ENCODE peak calls at places on chromosome 3, in ten cellular contexts. One of them, this sample, is unnamed.

GRCh38 chr3:46863261-46863782 is at the start of gene MYL3:
- DNase-seq in amniotic stem cell: no peak
- DNase-seq in left lung: no peak
- DNase-seq in effector CD4-positive, alpha-beta T cell: no peak
- DNase-seq in uterus: peak
- DNase-seq in osteocyte: no peak
- DNase-seq in fibroblast of mammary gland: no peak
- DNase-seq in psoas muscle: peak
- DNase-seq in activated T-cell treated with anti-CD3 and anti-CD28 coated beads, Interleukin-2, amount 50 U/mL, for 24 hours: no peak
- DNase-seq in GM12865: no peak
- DNase-seq in this sample: no peak

GRCh38 chr3:117444175-117444574 is 734.6 kb downstream of the TUSC7 start:
- DNase-seq in amniotic stem cell: no peak
- DNase-seq in left lung: no peak
- DNase-seq in effector CD4-positive, alpha-beta T cell: no peak
- DNase-seq in uterus: no peak
- DNase-seq in osteocyte: no peak
- DNase-seq in fibroblast of mammary gland: no peak
- DNase-seq in psoas muscle: no peak
- DNase-seq in activated T-cell treated with anti-CD3 and anti-CD28 coated beads, Interleukin-2, amount 50 U/mL, for 24 hours: no peak
- DNase-seq in GM12865: no peak
- DNase-seq in this sample: no peak

GRCh38 chr3:186529204-186529999 is 14.8 kb downstream of the CRYGS start:
- DNase-seq in amniotic stem cell: no peak
- DNase-seq in left lung: no peak
- DNase-seq in effector CD4-positive, alpha-beta T cell: no peak
- DNase-seq in uterus: no peak
- DNase-seq in osteocyte: no peak
- DNase-seq in fibroblast of mammary gland: no peak
- DNase-seq in psoas muscle: no peak
- DNase-seq in activated T-cell treated with anti-CD3 and anti-CD28 coated beads, Interleukin-2, amount 50 U/mL, for 24 hours: no peak
- DNase-seq in GM12865: no peak
- DNase-seq in this sample: no peak

GRCh38 chr3:158568784-158569183 is 2.2 kb upstream of the MLF1 start:
- DNase-seq in amniotic stem cell: no peak
- DNase-seq in left lung: no peak
- DNase-seq in effector CD4-positive, alpha-beta T cell: no peak
- DNase-seq in uterus: no peak
- DNase-seq in osteocyte: no peak
- DNase-seq in fibroblast of mammary gland: peak
- DNase-seq in psoas muscle: no peak
- DNase-seq in activated T-cell treated with anti-CD3 and anti-CD28 coated beads, Interleukin-2, amount 50 U/mL, for 24 hours: no peak
- DNase-seq in GM12865: no peak
- DNase-seq in this sample: no peak

GRCh38 chr3:35383719-35384555 is 255.4 kb upstream of the ARPP21 start:
- DNase-seq in amniotic stem cell: peak
- DNase-seq in left lung: no peak
- DNase-seq in effector CD4-positive, alpha-beta T cell: no peak
- DNase-seq in uterus: no peak
- DNase-seq in osteocyte: no peak
- DNase-seq in fibroblast of mammary gland: no peak
- DNase-seq in psoas muscle: no peak
- DNase-seq in activated T-cell treated with anti-CD3 and anti-CD28 coated beads, Interleukin-2, amount 50 U/mL, for 24 hours: no peak
- DNase-seq in GM12865: no peak
- DNase-seq in this sample: peak

GRCh38 chr3:146589899-146590508 is 15.1 kb downstream of the PLSCR5 start:
- DNase-seq in amniotic stem cell: peak
- DNase-seq in left lung: no peak
- DNase-seq in effector CD4-positive, alpha-beta T cell: no peak
- DNase-seq in uterus: no peak
- DNase-seq in osteocyte: no peak
- DNase-seq in fibroblast of mammary gland: peak
- DNase-seq in psoas muscle: no peak
- DNase-seq in activated T-cell treated with anti-CD3 and anti-CD28 coated beads, Interleukin-2, amount 50 U/mL, for 24 hours: no peak
- DNase-seq in GM12865: peak
- DNase-seq in this sample: peak

GRCh38 chr3:140363801-140364200 is 314.1 kb upstream of the TRIM42 start:
- DNase-seq in amniotic stem cell: no peak
- DNase-seq in left lung: no peak
- DNase-seq in effector CD4-positive, alpha-beta T cell: no peak
- DNase-seq in uterus: peak
- DNase-seq in osteocyte: no peak
- DNase-seq in fibroblast of mammary gland: peak
- DNase-seq in psoas muscle: no peak
- DNase-seq in activated T-cell treated with anti-CD3 and anti-CD28 coated beads, Interleukin-2, amount 50 U/mL, for 24 hours: no peak
- DNase-seq in GM12865: peak
- DNase-seq in this sample: no peak

GRCh38 chr3:183354874-183355273 is 73.5 kb downstream of the MCF2L2 start:
- DNase-seq in amniotic stem cell: no peak
- DNase-seq in left lung: no peak
- DNase-seq in effector CD4-positive, alpha-beta T cell: no peak
- DNase-seq in uterus: no peak
- DNase-seq in osteocyte: no peak
- DNase-seq in fibroblast of mammary gland: no peak
- DNase-seq in psoas muscle: no peak
- DNase-seq in activated T-cell treated with anti-CD3 and anti-CD28 coated beads, Interleukin-2, amount 50 U/mL, for 24 hours: no peak
- DNase-seq in GM12865: no peak
- DNase-seq in this sample: no peak

GRCh38 chr3:40924559-40925058 is 274.7 kb upstream of the CTNNB1 start:
- DNase-seq in amniotic stem cell: no peak
- DNase-seq in left lung: no peak
- DNase-seq in effector CD4-positive, alpha-beta T cell: no peak
- DNase-seq in uterus: no peak
- DNase-seq in osteocyte: no peak
- DNase-seq in fibroblast of mammary gland: no peak
- DNase-seq in psoas muscle: no peak
- DNase-seq in activated T-cell treated with anti-CD3 and anti-CD28 coated beads, Interleukin-2, amount 50 U/mL, for 24 hours: no peak
- DNase-seq in GM12865: no peak
- DNase-seq in this sample: no peak

GRCh38 chr3:108090066-108090700 is 648 bp downstream of the CD47 start:
- DNase-seq in amniotic stem cell: no peak
- DNase-seq in left lung: peak
- DNase-seq in effector CD4-positive, alpha-beta T cell: peak
- DNase-seq in uterus: peak
- DNase-seq in osteocyte: peak
- DNase-seq in fibroblast of mammary gland: peak
- DNase-seq in psoas muscle: no peak
- DNase-seq in activated T-cell treated with anti-CD3 and anti-CD28 coated beads, Interleukin-2, amount 50 U/mL, for 24 hours: peak
- DNase-seq in GM12865: peak
- DNase-seq in this sample: no peak

GRCh38 chr3:158768361-158768787 is 33.5 kb upstream of the MFSD1 start:
- DNase-seq in amniotic stem cell: no peak
- DNase-seq in left lung: peak
- DNase-seq in effector CD4-positive, alpha-beta T cell: no peak
- DNase-seq in uterus: peak
- DNase-seq in osteocyte: no peak
- DNase-seq in fibroblast of mammary gland: peak
- DNase-seq in psoas muscle: peak
- DNase-seq in activated T-cell treated with anti-CD3 and anti-CD28 coated beads, Interleukin-2, amount 50 U/mL, for 24 hours: no peak
- DNase-seq in GM12865: no peak
- DNase-seq in this sample: no peak

GRCh38 chr3:197029511-197030167 is at the start of gene MELTF:
- DNase-seq in amniotic stem cell: no peak
- DNase-seq in left lung: peak
- DNase-seq in effector CD4-positive, alpha-beta T cell: peak
- DNase-seq in uterus: peak
- DNase-seq in osteocyte: peak
- DNase-seq in fibroblast of mammary gland: peak
- DNase-seq in psoas muscle: peak
- DNase-seq in activated T-cell treated with anti-CD3 and anti-CD28 coated beads, Interleukin-2, amount 50 U/mL, for 24 hours: peak
- DNase-seq in GM12865: peak
- DNase-seq in this sample: peak

GRCh38 chr3:38099518-38099917 is 37.4 kb downstream of the ACAA1 start:
- DNase-seq in amniotic stem cell: no peak
- DNase-seq in left lung: no peak
- DNase-seq in effector CD4-positive, alpha-beta T cell: no peak
- DNase-seq in uterus: no peak
- DNase-seq in osteocyte: no peak
- DNase-seq in fibroblast of mammary gland: no peak
- DNase-seq in psoas muscle: no peak
- DNase-seq in activated T-cell treated with anti-CD3 and anti-CD28 coated beads, Interleukin-2, amount 50 U/mL, for 24 hours: no peak
- DNase-seq in GM12865: no peak
- DNase-seq in this sample: no peak

GRCh38 chr3:3177861-3178497 is 1.5 kb downstream of the CRBN start:
- DNase-seq in amniotic stem cell: no peak
- DNase-seq in left lung: no peak
- DNase-seq in effector CD4-positive, alpha-beta T cell: no peak
- DNase-seq in uterus: no peak
- DNase-seq in osteocyte: no peak
- DNase-seq in fibroblast of mammary gland: peak
- DNase-seq in psoas muscle: no peak
- DNase-seq in activated T-cell treated with anti-CD3 and anti-CD28 coated beads, Interleukin-2, amount 50 U/mL, for 24 hours: no peak
- DNase-seq in GM12865: no peak
- DNase-seq in this sample: no peak

GRCh38 chr3:155271343-155271613 is 22.2 kb downstream of the STRIT1 start:
- DNase-seq in amniotic stem cell: no peak
- DNase-seq in left lung: no peak
- DNase-seq in effector CD4-positive, alpha-beta T cell: no peak
- DNase-seq in uterus: no peak
- DNase-seq in osteocyte: no peak
- DNase-seq in fibroblast of mammary gland: no peak
- DNase-seq in psoas muscle: no peak
- DNase-seq in activated T-cell treated with anti-CD3 and anti-CD28 coated beads, Interleukin-2, amount 50 U/mL, for 24 hours: no peak
- DNase-seq in GM12865: no peak
- DNase-seq in this sample: no peak

GRCh38 chr3:124448954-124449353 is 281.3 kb upstream of the UMPS start:
- DNase-seq in amniotic stem cell: no peak
- DNase-seq in left lung: no peak
- DNase-seq in effector CD4-positive, alpha-beta T cell: no peak
- DNase-seq in uterus: no peak
- DNase-seq in osteocyte: no peak
- DNase-seq in fibroblast of mammary gland: no peak
- DNase-seq in psoas muscle: no peak
- DNase-seq in activated T-cell treated with anti-CD3 and anti-CD28 coated beads, Interleukin-2, amount 50 U/mL, for 24 hours: no peak
- DNase-seq in GM12865: no peak
- DNase-seq in this sample: no peak

GRCh38 chr3:183331518-183331917 is 78.5 kb downstream of the B3GNT5 start:
- DNase-seq in amniotic stem cell: no peak
- DNase-seq in left lung: no peak
- DNase-seq in effector CD4-positive, alpha-beta T cell: no peak
- DNase-seq in uterus: no peak
- DNase-seq in osteocyte: no peak
- DNase-seq in fibroblast of mammary gland: no peak
- DNase-seq in psoas muscle: no peak
- DNase-seq in activated T-cell treated with anti-CD3 and anti-CD28 coated beads, Interleukin-2, amount 50 U/mL, for 24 hours: no peak
- DNase-seq in GM12865: no peak
- DNase-seq in this sample: no peak

GRCh38 chr3:171874251-171874679 is 31.1 kb downstream of the TMEM212 start:
- DNase-seq in amniotic stem cell: peak
- DNase-seq in left lung: no peak
- DNase-seq in effector CD4-positive, alpha-beta T cell: no peak
- DNase-seq in uterus: no peak
- DNase-seq in osteocyte: no peak
- DNase-seq in fibroblast of mammary gland: peak
- DNase-seq in psoas muscle: no peak
- DNase-seq in activated T-cell treated with anti-CD3 and anti-CD28 coated beads, Interleukin-2, amount 50 U/mL, for 24 hours: no peak
- DNase-seq in GM12865: no peak
- DNase-seq in this sample: peak

GRCh38 chr3:182729903-182730674 is 63.2 kb upstream of the ATP11B start:
- DNase-seq in amniotic stem cell: no peak
- DNase-seq in left lung: no peak
- DNase-seq in effector CD4-positive, alpha-beta T cell: no peak
- DNase-seq in uterus: no peak
- DNase-seq in osteocyte: no peak
- DNase-seq in fibroblast of mammary gland: no peak
- DNase-seq in psoas muscle: no peak
- DNase-seq in activated T-cell treated with anti-CD3 and anti-CD28 coated beads, Interleukin-2, amount 50 U/mL, for 24 hours: no peak
- DNase-seq in GM12865: peak
- DNase-seq in this sample: no peak

GRCh38 chr3:154334973-154335420 is 10.7 kb upstream of the DHX36 start:
- DNase-seq in amniotic stem cell: peak
- DNase-seq in left lung: no peak
- DNase-seq in effector CD4-positive, alpha-beta T cell: no peak
- DNase-seq in uterus: no peak
- DNase-seq in osteocyte: no peak
- DNase-seq in fibroblast of mammary gland: peak
- DNase-seq in psoas muscle: no peak
- DNase-seq in activated T-cell treated with anti-CD3 and anti-CD28 coated beads, Interleukin-2, amount 50 U/mL, for 24 hours: no peak
- DNase-seq in GM12865: peak
- DNase-seq in this sample: peak

GRCh38 chr3:76078101-76078500 is 292.8 kb upstream of the ZNF717 start:
- DNase-seq in amniotic stem cell: no peak
- DNase-seq in left lung: no peak
- DNase-seq in effector CD4-positive, alpha-beta T cell: no peak
- DNase-seq in uterus: no peak
- DNase-seq in osteocyte: no peak
- DNase-seq in fibroblast of mammary gland: peak
- DNase-seq in psoas muscle: no peak
- DNase-seq in activated T-cell treated with anti-CD3 and anti-CD28 coated beads, Interleukin-2, amount 50 U/mL, for 24 hours: no peak
- DNase-seq in GM12865: no peak
- DNase-seq in this sample: no peak

GRCh38 chr3:27642796-27643195 is 79.3 kb downstream of the EOMES start:
- DNase-seq in amniotic stem cell: no peak
- DNase-seq in left lung: no peak
- DNase-seq in effector CD4-positive, alpha-beta T cell: no peak
- DNase-seq in uterus: no peak
- DNase-seq in osteocyte: no peak
- DNase-seq in fibroblast of mammary gland: no peak
- DNase-seq in psoas muscle: no peak
- DNase-seq in activated T-cell treated with anti-CD3 and anti-CD28 coated beads, Interleukin-2, amount 50 U/mL, for 24 hours: no peak
- DNase-seq in GM12865: no peak
- DNase-seq in this sample: no peak

GRCh38 chr3:87733671-87734367 is 325.0 kb downstream of the CGGBP1 start:
- DNase-seq in amniotic stem cell: no peak
- DNase-seq in left lung: no peak
- DNase-seq in effector CD4-positive, alpha-beta T cell: no peak
- DNase-seq in uterus: no peak
- DNase-seq in osteocyte: no peak
- DNase-seq in fibroblast of mammary gland: no peak
- DNase-seq in psoas muscle: no peak
- DNase-seq in activated T-cell treated with anti-CD3 and anti-CD28 coated beads, Interleukin-2, amount 50 U/mL, for 24 hours: no peak
- DNase-seq in GM12865: no peak
- DNase-seq in this sample: no peak

GRCh38 chr3:11140054-11140712 is 14.1 kb upstream of the HRH1 start:
- DNase-seq in amniotic stem cell: no peak
- DNase-seq in left lung: peak
- DNase-seq in effector CD4-positive, alpha-beta T cell: no peak
- DNase-seq in uterus: no peak
- DNase-seq in osteocyte: no peak
- DNase-seq in fibroblast of mammary gland: peak
- DNase-seq in psoas muscle: no peak
- DNase-seq in activated T-cell treated with anti-CD3 and anti-CD28 coated beads, Interleukin-2, amount 50 U/mL, for 24 hours: no peak
- DNase-seq in GM12865: peak
- DNase-seq in this sample: peak